ENCODE peak calls at places on chromosomes 3 and 15, in ten cellular contexts. One of them, this sample, is unnamed.

GRCh38 chr3:149717391-149718056 is 34.8 kb downstream of the COMMD2 start:
- DNase-seq in heart right ventricle: peak
- DNase-seq in GM10248: peak
- DNase-seq in fibroblast of mammary gland: peak
- DNase-seq in kidney: no peak
- DNase-seq in psoas muscle: no peak
- DNase-seq in pancreas: peak
- DNase-seq in cardiac fibroblast: peak
- DNase-seq in Caco-2: peak
- DNase-seq in left lung: no peak
- DNase-seq in this sample: peak

GRCh38 chr15:74956648-74957300 is at the start of gene RPP25:
- DNase-seq in heart right ventricle: peak
- DNase-seq in GM10248: peak
- DNase-seq in fibroblast of mammary gland: peak
- DNase-seq in kidney: peak
- DNase-seq in psoas muscle: peak
- DNase-seq in pancreas: peak
- DNase-seq in cardiac fibroblast: peak
- DNase-seq in Caco-2: peak
- DNase-seq in left lung: peak
- DNase-seq in this sample: peak

GRCh38 chr3:185678027-185678426 is 91.9 kb downstream of the SENP2 start:
- DNase-seq in heart right ventricle: no peak
- DNase-seq in GM10248: no peak
- DNase-seq in fibroblast of mammary gland: no peak
- DNase-seq in kidney: no peak
- DNase-seq in psoas muscle: no peak
- DNase-seq in pancreas: no peak
- DNase-seq in cardiac fibroblast: no peak
- DNase-seq in Caco-2: no peak
- DNase-seq in left lung: no peak
- DNase-seq in this sample: no peak

GRCh38 chr15:39426552-39427532 is 154.0 kb upstream of the THBS1 start:
- DNase-seq in heart right ventricle: peak
- DNase-seq in GM10248: peak
- DNase-seq in fibroblast of mammary gland: no peak
- DNase-seq in kidney: no peak
- DNase-seq in psoas muscle: peak
- DNase-seq in pancreas: no peak
- DNase-seq in cardiac fibroblast: peak
- DNase-seq in Caco-2: no peak
- DNase-seq in left lung: peak
- DNase-seq in this sample: peak

GRCh38 chr3:52407779-52408178 is 37.1 kb downstream of the SEMA3G start:
- DNase-seq in heart right ventricle: no peak
- DNase-seq in GM10248: no peak
- DNase-seq in fibroblast of mammary gland: no peak
- DNase-seq in kidney: peak
- DNase-seq in psoas muscle: no peak
- DNase-seq in pancreas: no peak
- DNase-seq in cardiac fibroblast: no peak
- DNase-seq in Caco-2: no peak
- DNase-seq in left lung: no peak
- DNase-seq in this sample: no peak

GRCh38 chr3:62329970-62330369 is 43.4 kb downstream of the FEZF2 start:
- DNase-seq in heart right ventricle: no peak
- DNase-seq in GM10248: no peak
- DNase-seq in fibroblast of mammary gland: no peak
- DNase-seq in kidney: no peak
- DNase-seq in psoas muscle: no peak
- DNase-seq in pancreas: no peak
- DNase-seq in cardiac fibroblast: no peak
- DNase-seq in Caco-2: no peak
- DNase-seq in left lung: no peak
- DNase-seq in this sample: no peak

GRCh38 chr15:60871731-60872130 is 357.4 kb downstream of the RORA start:
- DNase-seq in heart right ventricle: no peak
- DNase-seq in GM10248: no peak
- DNase-seq in fibroblast of mammary gland: peak
- DNase-seq in kidney: no peak
- DNase-seq in psoas muscle: no peak
- DNase-seq in pancreas: no peak
- DNase-seq in cardiac fibroblast: no peak
- DNase-seq in Caco-2: no peak
- DNase-seq in left lung: no peak
- DNase-seq in this sample: no peak

GRCh38 chr3:51389423-51390183 is 1.5 kb upstream of the RBM15B start:
- DNase-seq in heart right ventricle: peak
- DNase-seq in GM10248: peak
- DNase-seq in fibroblast of mammary gland: peak
- DNase-seq in kidney: peak
- DNase-seq in psoas muscle: peak
- DNase-seq in pancreas: peak
- DNase-seq in cardiac fibroblast: peak
- DNase-seq in Caco-2: peak
- DNase-seq in left lung: no peak
- DNase-seq in this sample: peak

DNA sequence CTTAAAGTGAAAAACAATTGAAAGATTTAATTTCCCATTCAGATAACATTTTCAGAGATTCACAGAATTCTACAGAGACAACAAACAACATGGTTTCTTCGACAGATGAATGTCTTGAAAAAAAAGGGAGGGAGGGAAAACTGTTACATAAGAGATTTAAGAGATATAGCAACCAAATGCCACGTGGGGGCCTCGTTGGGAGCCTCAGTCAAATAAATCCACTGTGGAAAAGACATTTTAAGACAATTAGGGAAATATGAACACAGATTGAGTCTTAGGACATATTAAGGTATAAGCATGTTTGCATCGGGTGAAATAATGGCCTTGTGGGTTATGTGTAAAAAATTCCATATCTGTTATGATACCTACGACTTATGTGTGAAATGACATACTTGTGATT is 5.0 kb upstream of the PRRT3 start:
- DNase-seq in heart right ventricle: no peak
- DNase-seq in GM10248: no peak
- DNase-seq in fibroblast of mammary gland: no peak
- DNase-seq in kidney: no peak
- DNase-seq in psoas muscle: no peak
- DNase-seq in pancreas: no peak
- DNase-seq in cardiac fibroblast: no peak
- DNase-seq in Caco-2: no peak
- DNase-seq in left lung: no peak
- DNase-seq in this sample: no peak
- TF ChIP-seq CTCF in heart right ventricle: no peak
- TF ChIP-seq CTCF in GM10248: no peak
- TF ChIP-seq CTCF in fibroblast of mammary gland: peak
- TF ChIP-seq CTCF in kidney: no peak
- TF ChIP-seq CTCF in psoas muscle: no peak
- TF ChIP-seq CTCF in pancreas: no peak
- TF ChIP-seq CTCF in cardiac fibroblast: no peak
- TF ChIP-seq CTCF in Caco-2: no peak
- TF ChIP-seq CTCF in left lung: no peak
- TF ChIP-seq CTCF in this sample: no peak

DNA sequence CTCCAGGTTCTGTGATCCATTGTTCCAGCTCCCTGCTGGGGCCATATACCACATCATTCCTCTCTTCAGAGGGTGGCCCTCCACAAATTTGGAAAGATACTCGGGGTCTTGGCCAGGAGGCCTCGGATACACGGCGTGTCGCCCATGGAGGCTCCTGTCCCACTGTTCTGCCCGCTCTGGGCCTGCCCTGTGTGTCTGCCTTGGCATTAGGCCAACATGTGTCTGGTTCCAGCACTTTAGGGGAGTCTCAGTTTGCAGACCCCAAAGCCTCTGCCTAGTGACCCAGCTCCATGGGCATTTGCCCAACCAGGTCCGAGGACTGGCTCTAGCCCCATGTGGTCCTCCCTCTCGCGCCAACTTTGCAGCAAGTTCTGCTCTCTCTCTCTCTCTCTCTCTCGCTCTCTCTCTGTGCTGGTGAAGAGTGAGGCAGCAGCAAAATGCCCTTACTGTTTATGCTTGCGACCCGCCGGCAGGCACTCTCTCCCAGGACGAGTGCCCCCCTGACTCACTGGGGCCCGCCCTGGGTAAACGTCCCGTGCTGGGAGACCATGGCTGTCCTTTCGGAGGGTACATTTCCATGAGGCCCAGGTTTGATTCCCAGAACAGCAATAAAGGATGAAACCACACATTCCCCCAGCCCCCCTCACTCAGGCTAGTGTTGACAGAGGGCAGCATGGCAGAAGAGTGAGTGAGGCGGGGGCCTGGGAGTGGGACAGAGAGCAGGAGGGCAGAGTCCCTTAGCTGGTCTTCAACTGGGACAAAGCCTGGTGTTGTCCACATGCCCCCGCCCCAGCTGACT is 77.9 kb downstream of the ISG20 start:
- DNase-seq in heart right ventricle: no peak
- DNase-seq in GM10248: no peak
- DNase-seq in fibroblast of mammary gland: no peak
- DNase-seq in kidney: no peak
- DNase-seq in psoas muscle: no peak
- DNase-seq in pancreas: no peak
- DNase-seq in cardiac fibroblast: no peak
- DNase-seq in Caco-2: no peak
- DNase-seq in left lung: no peak
- DNase-seq in this sample: no peak
- TF ChIP-seq CTCF in heart right ventricle: no peak
- TF ChIP-seq CTCF in GM10248: no peak
- TF ChIP-seq CTCF in fibroblast of mammary gland: no peak
- TF ChIP-seq CTCF in kidney: no peak
- TF ChIP-seq CTCF in psoas muscle: no peak
- TF ChIP-seq CTCF in pancreas: no peak
- TF ChIP-seq CTCF in cardiac fibroblast: no peak
- TF ChIP-seq CTCF in Caco-2: no peak
- TF ChIP-seq CTCF in left lung: no peak
- TF ChIP-seq CTCF in this sample: no peak

DNA sequence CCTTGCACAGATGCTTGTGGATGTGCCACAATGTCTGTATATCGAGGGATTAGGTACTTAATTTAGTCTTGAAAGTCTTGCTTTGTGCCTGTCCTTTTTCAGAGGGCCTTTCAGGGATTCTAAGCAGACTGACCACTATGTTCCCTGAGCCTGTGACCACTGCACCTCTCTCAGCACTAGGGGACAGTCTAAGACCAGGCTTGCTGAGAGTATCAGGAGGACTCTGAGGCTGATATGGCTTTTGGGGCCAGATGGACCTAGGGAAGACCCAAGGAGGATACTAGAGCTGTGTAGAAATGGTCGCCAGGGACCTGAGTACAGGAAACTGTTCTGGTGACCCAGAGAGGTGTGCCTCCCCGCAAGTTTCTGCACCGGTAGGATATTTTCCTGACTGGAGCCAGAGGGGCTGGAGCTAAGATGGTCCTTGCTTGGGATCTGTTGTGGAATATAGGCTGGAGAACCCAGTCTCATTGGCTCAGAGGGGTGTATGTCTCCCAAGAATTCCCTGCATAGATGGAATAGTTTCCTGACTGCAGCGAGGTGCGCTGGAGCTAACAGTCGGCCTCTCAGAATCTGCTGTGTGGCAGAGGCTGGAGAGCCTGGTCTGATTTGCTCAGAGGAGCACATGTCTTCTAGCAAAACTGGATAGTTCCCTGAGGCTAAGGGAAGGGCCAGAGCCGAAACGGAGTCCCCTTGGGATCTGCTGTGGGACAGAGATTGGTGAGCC is 213.2 kb upstream of the DCBLD2 start:
- DNase-seq in heart right ventricle: no peak
- DNase-seq in GM10248: no peak
- DNase-seq in fibroblast of mammary gland: peak
- DNase-seq in kidney: no peak
- DNase-seq in psoas muscle: no peak
- DNase-seq in pancreas: no peak
- DNase-seq in cardiac fibroblast: peak
- DNase-seq in Caco-2: no peak
- DNase-seq in left lung: no peak
- DNase-seq in this sample: no peak
- TF ChIP-seq CTCF in heart right ventricle: no peak
- TF ChIP-seq CTCF in GM10248: peak
- TF ChIP-seq CTCF in fibroblast of mammary gland: peak
- TF ChIP-seq CTCF in kidney: no peak
- TF ChIP-seq CTCF in psoas muscle: no peak
- TF ChIP-seq CTCF in pancreas: no peak
- TF ChIP-seq CTCF in cardiac fibroblast: peak
- TF ChIP-seq CTCF in Caco-2: peak
- TF ChIP-seq CTCF in left lung: no peak
- TF ChIP-seq CTCF in this sample: peak

GRCh38 chr3:43348852-43349574 is 62.7 kb downstream of the SNRK start:
- DNase-seq in heart right ventricle: no peak
- DNase-seq in GM10248: no peak
- DNase-seq in fibroblast of mammary gland: no peak
- DNase-seq in kidney: no peak
- DNase-seq in psoas muscle: no peak
- DNase-seq in pancreas: no peak
- DNase-seq in cardiac fibroblast: no peak
- DNase-seq in Caco-2: no peak
- DNase-seq in left lung: no peak
- DNase-seq in this sample: no peak

GRCh38 chr3:43346990-43347749 is 60.8 kb downstream of the SNRK start:
- DNase-seq in heart right ventricle: no peak
- DNase-seq in GM10248: no peak
- DNase-seq in fibroblast of mammary gland: no peak
- DNase-seq in kidney: no peak
- DNase-seq in psoas muscle: no peak
- DNase-seq in pancreas: no peak
- DNase-seq in cardiac fibroblast: no peak
- DNase-seq in Caco-2: no peak
- DNase-seq in left lung: no peak
- DNase-seq in this sample: no peak

GRCh38 chr3:43345877-43346276 is 59.5 kb downstream of the SNRK start:
- DNase-seq in heart right ventricle: no peak
- DNase-seq in GM10248: no peak
- DNase-seq in fibroblast of mammary gland: peak
- DNase-seq in kidney: peak
- DNase-seq in psoas muscle: no peak
- DNase-seq in pancreas: no peak
- DNase-seq in cardiac fibroblast: no peak
- DNase-seq in Caco-2: no peak
- DNase-seq in left lung: no peak
- DNase-seq in this sample: no peak

GRCh38 chr3:43349759-43350158 is 63.4 kb downstream of the SNRK start:
- DNase-seq in heart right ventricle: no peak
- DNase-seq in GM10248: no peak
- DNase-seq in fibroblast of mammary gland: peak
- DNase-seq in kidney: no peak
- DNase-seq in psoas muscle: no peak
- DNase-seq in pancreas: no peak
- DNase-seq in cardiac fibroblast: no peak
- DNase-seq in Caco-2: no peak
- DNase-seq in left lung: no peak
- DNase-seq in this sample: no peak

DNA sequence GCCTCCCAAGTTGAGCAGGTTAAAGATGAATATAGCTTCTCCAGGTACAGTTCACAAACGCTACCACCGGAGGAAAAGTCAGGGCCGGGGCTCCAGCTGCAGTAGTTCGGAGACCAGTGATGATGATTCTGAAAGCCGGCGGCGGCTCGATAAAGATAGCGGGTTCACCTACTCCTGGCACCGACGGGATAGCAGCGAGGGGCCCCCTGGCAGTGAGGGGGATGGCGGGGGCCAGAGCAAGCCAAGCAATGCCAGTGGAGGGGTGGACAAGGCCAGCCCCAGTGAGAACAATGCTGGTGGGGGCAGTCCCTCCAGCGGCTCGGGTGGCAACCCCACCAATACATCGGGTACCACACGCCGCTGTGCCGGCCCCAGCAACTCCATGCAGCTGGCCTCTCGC is 61.4 kb downstream of the SNRK start:
- DNase-seq in heart right ventricle: no peak
- DNase-seq in GM10248: no peak
- DNase-seq in fibroblast of mammary gland: no peak
- DNase-seq in kidney: peak
- DNase-seq in psoas muscle: no peak
- DNase-seq in pancreas: no peak
- DNase-seq in cardiac fibroblast: no peak
- DNase-seq in Caco-2: no peak
- DNase-seq in left lung: no peak
- DNase-seq in this sample: no peak
- TF ChIP-seq CTCF in heart right ventricle: no peak
- TF ChIP-seq CTCF in GM10248: no peak
- TF ChIP-seq CTCF in fibroblast of mammary gland: no peak
- TF ChIP-seq CTCF in kidney: no peak
- TF ChIP-seq CTCF in psoas muscle: no peak
- TF ChIP-seq CTCF in pancreas: no peak
- TF ChIP-seq CTCF in cardiac fibroblast: no peak
- TF ChIP-seq CTCF in Caco-2: no peak
- TF ChIP-seq CTCF in left lung: no peak
- TF ChIP-seq CTCF in this sample: no peak

This sample was measured in GM13976.